ENCODE peak calls at places on chromosomes 11 and 22, in five cellular contexts. L is uterus; Z is sigmoid colon; H is CD4-positive, CD25-positive, alpha-beta regulatory T cell; U is HAP-1. O is an unnamed sample.

GRCh38 chr11:100932474-100933100 is 197.0 kb downstream of the PGR start:
- DNase-seq in L (no peak), Z (no peak), H (no peak), U (no peak), O (no peak)

GRCh38 chr11:116643521-116643920 is 129.3 kb downstream of the BUD13 start:
- DNase-seq in L (no peak), Z (no peak), H (no peak), U (no peak), O (no peak)

GRCh38 chr22:20071524-20071972 is 8.5 kb upstream of the DGCR8 start:
- DNase-seq in L (no peak), Z (no peak), H (no peak), U (no peak), O (no peak)

GRCh38 chr22:21612858-21613257 is 17.0 kb downstream of the YDJC start:
- DNase-seq in L (no peak), Z (no peak), H (no peak), U (no peak), O (no peak)

GRCh38 chr22:31170971-31171370 is 11.0 kb downstream of the RNF185 start:
- DNase-seq in L (no peak), Z (no peak), H (no peak), U (no peak), O (no peak)

GRCh38 chr11:15665368-15665871 is 550.7 kb downstream of the INSC start:
- DNase-seq in L (no peak), Z (no peak), H (no peak), U (no peak), O (no peak)

GRCh38 chr11:66267379-66268209 is 845 bp upstream of the RAB1B start:
- DNase-seq in L (peak), Z (peak), H (peak), U (peak), O (peak)

GRCh38 chr11:126362879-126363655 is 7.6 kb downstream of the ST3GAL4 start:
- DNase-seq in L (no peak), Z (peak), H (no peak), U (no peak), O (no peak)

GRCh38 chr11:66559862-66560676 is 8.3 kb downstream of the CTSF start:
- DNase-seq in L (no peak), Z (no peak), H (no peak), U (no peak), O (no peak)

GRCh38 chr11:93080146-93080759 is 110.8 kb downstream of the MTNR1B start:
- DNase-seq in L (no peak), Z (no peak), H (no peak), U (no peak), O (no peak)

GRCh38 chr11:574632-575323 is 1.5 kb upstream of the PHRF1 start:
- DNase-seq in L (no peak), Z (no peak), H (no peak), U (peak), O (no peak)

GRCh38 chr22:36328635-36329216 is 59.0 kb downstream of the MYH9 start:
- DNase-seq in L (peak), Z (peak), H (no peak), U (no peak), O (peak)

GRCh38 chr22:37965940-37966664 is 12.6 kb downstream of the POLR2F start:
- DNase-seq in L (no peak), Z (no peak), H (no peak), U (no peak), O (peak)
- H3K4me3 ChIP-seq in L (no peak), Z (no peak), H (no peak), U (no peak), O (no peak)

GRCh38 chr11:57764972-57765371 is 3.4 kb downstream of the CTNND1 start:
- DNase-seq in L (no peak), Z (no peak), H (no peak), U (no peak), O (no peak)
- H3K4me3 ChIP-seq in L (no peak), Z (peak), H (no peak), U (no peak), O (peak)

DNA sequence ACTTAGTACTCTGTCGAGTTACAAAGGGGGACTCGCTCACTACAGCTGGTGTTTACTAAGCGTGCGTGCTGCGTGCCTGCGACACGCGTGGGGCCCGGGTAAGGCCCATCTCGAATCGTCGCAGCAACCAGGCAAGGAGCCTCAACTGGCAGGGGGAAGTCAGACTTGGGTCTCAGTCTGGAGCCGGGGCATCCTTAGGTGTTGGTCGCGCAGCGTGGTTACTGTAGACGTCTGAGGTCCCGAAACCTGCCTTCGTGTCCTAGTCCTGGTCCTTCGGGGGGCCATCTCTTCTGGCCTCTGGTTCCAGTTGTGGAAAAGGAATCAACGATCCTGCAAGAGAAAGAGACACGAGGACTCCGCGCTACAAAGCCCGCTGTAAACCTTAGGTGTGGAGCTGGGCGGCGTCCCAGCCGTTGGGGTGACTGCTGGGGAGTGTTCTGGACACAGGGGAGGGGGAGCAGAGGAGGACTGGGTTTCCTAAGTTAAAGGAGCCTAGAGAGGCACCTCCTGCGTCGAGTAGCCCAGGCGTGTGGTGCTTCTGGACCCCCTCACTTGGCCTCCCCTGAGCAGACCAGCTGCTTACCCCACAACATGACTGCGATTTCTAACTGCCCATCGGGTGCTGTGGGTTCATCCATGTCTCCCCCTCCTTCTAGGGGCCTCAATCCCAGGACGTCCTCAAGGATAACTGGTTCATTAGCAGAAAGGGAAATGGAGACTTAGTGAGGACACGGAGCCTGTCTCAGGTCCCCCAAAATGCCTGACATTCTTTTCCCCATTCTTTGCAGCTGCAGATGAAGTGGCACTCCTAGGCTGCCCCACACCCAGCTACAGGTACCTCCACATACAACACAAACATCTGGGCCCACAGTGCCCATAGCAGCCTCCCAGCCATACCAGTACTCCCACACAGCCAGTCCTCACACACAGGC is 4.9 kb upstream of the WNT11 start:
- DNase-seq in L (no peak), Z (no peak), H (no peak), U (no peak), O (no peak)
- H3K4me3 ChIP-seq in L (no peak), Z (peak), H (no peak), U (no peak), O (peak)

DNA sequence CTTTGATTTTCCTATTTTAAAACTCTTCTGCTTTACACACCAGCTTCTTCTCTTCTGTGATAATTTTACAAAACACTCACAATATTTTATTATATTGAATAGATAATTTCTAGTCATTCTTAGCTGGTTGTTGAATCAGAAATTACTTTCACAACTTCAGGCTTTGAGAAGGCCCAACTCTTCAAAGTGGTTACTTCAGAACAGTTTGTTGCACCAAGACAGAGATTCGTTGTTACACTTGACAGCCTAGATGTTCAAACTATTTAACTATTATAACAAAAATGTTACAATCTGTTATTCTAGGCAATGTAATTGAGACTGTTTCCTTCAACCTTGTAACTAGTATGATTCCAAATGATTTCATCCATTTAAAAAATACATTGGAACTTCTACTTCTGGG is 333.2 kb upstream of the CHORDC1 start:
- DNase-seq in L (no peak), Z (no peak), H (no peak), U (no peak), O (no peak)
- H3K4me3 ChIP-seq in L (no peak), Z (no peak), H (no peak), U (no peak), O (no peak)